ENCODE peak calls at places on chromosomes 6 and 20, in seven cellular contexts. A is fibroblast of lung; D is nephron progenitor cell; T is spleen; I is type B pancreatic cell; W is GM20000; F is CD4-positive, alpha-beta T cell. J is an unnamed sample.

GRCh38 chr6:44037847-44038542 is 89.3 kb downstream of the MRPL14 start:
- DNase-seq in A (no peak), D (no peak), T (peak; percentile 62), I (no peak), W (no peak), F (no peak), J (no peak)

GRCh38 chr6:2476376-2476775 is 231.0 kb upstream of the GMDS start:
- DNase-seq in A (peak; percentile 15), D (no peak), T (no peak), I (no peak), W (no peak), F (no peak), J (peak; percentile 59)

GRCh38 chr6:41728073-41728936 is 7.1 kb downstream of the TFEB start:
- DNase-seq in A (no peak), D (no peak), T (peak; percentile 89), I (no peak), W (no peak), F (no peak), J (no peak)

GRCh38 chr20:25309395-25310267 is 61.7 kb downstream of the PYGB start:
- DNase-seq in A (peak; percentile 79), D (no peak), T (peak; percentile 78), I (no peak), W (no peak), F (no peak), J (peak; percentile 50)

GRCh38 chr6:14360565-14360964 is 243.0 kb downstream of the CD83 start:
- DNase-seq in A (peak; percentile 34), D (no peak), T (no peak), I (no peak), W (no peak), F (no peak), J (no peak)

GRCh38 chr6:123519191-123519510 is 117.6 kb downstream of the TRDN start:
- DNase-seq in A (no peak), D (no peak), T (no peak), I (no peak), W (no peak), F (no peak), J (no peak)

GRCh38 chr6:110509617-110510231 is 33.3 kb upstream of the SLC22A16 start:
- DNase-seq in A (peak; percentile 94), D (no peak), T (no peak), I (no peak), W (no peak), F (no peak), J (peak; percentile 59)

GRCh38 chr20:45038747-45039469 is 62.0 kb downstream of the KCNS1 start:
- DNase-seq in A (no peak), D (no peak), T (no peak), I (no peak), W (no peak), F (no peak), J (no peak)

GRCh38 chr6:44035621-44036020 is 91.6 kb downstream of the MRPL14 start:
- DNase-seq in A (no peak), D (no peak), T (no peak), I (no peak), W (no peak), F (no peak), J (no peak)

GRCh38 chr6:5899216-5900045 is 107.3 kb downstream of the NRN1 start:
- DNase-seq in A (no peak), D (no peak), T (no peak), I (no peak), W (no peak), F (no peak), J (no peak)

GRCh38 chr6:166308769-166309589 is 787 bp upstream of the PRR18 start:
- DNase-seq in A (no peak), D (no peak), T (no peak), I (no peak), W (no peak), F (no peak), J (no peak)

GRCh38 chr20:12966468-12967085 is 42.2 kb upstream of the SPTLC3 start:
- DNase-seq in A (peak; percentile 42), D (no peak), T (no peak), I (no peak), W (no peak), F (no peak), J (peak; percentile 23)

GRCh38 chr20:62704341-62704948 is 4.2 kb upstream of the NTSR1 start:
- DNase-seq in A (peak; percentile 92), D (no peak), T (peak; percentile 83), I (no peak), W (no peak), F (no peak), J (peak; percentile 99)

GRCh38 chr20:32454164-32455145 is 96.3 kb downstream of the ASXL1 start:
- DNase-seq in A (no peak), D (no peak), T (peak; percentile 69), I (no peak), W (no peak), F (no peak), J (no peak)
- TF ChIP-seq CTCF in A (no peak), D (no peak), T (no peak), I (no peak), W (no peak), F (no peak), J (no peak)

GRCh38 chr6:132544826-132545225 is 6.7 kb downstream of the TAAR9 start:
- DNase-seq in A (no peak), D (no peak), T (no peak), I (no peak), W (no peak), F (no peak), J (no peak)

GRCh38 chr6:132551214-132551613 is 1.3 kb upstream of the TAAR8 start:
- DNase-seq in A (no peak), D (no peak), T (no peak), I (no peak), W (no peak), F (no peak), J (no peak)

GRCh38 chr6:132552372-132552771 is at the start of gene TAAR8:
- DNase-seq in A (no peak), D (no peak), T (no peak), I (no peak), W (no peak), F (no peak), J (no peak)

DNA sequence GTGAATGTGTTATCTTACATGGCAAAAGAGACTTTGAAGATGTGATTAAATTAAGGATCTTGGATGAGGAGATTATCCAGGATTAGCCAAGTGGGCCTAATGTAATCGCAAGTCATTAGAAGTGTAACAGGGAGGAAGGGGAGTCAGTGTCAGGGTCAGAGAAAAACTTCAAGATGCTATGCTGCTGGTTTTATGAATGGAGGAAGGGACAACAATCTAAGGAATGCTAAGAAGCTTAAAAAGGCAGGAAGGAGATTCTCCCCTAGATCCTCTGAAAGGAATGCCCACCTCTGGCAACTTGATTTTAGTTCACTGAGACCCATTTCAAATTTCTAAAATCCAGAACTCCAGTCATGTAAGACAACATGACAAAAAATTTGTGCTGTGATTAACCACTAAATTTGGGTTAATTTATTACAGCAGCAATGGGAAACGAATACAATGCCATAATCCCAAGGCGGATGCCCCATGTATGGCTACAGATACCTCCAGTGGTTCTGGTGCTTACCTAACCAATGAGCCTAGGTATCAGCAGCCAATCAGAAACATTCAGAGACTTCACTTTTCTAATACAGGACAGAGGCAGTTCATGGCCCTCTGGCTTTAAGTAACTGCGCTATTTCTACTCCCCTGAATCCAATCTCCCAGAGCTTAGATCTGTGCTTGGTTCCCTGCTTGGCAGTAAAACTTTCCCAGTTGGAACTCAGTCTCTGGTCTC is 3.6 kb upstream of the TAAR8 start:
- DNase-seq in A (no peak), D (no peak), T (no peak), I (no peak), W (no peak), F (no peak), J (no peak)
- TF ChIP-seq CTCF in A (no peak), D (no peak), T (no peak), I (no peak), W (no peak), F (no peak), J (no peak)

GRCh38 chr6:21592953-21593352 is 598 bp upstream of the SOX4 start:
- DNase-seq in A (no peak), D (no peak), T (no peak), I (no peak), W (no peak), F (no peak), J (no peak)

GRCh38 chr6:21588812-21589811 is 4.4 kb upstream of the SOX4 start:
- DNase-seq in A (peak; percentile 92), D (peak; percentile 93), T (peak; percentile 97), I (peak; percentile 95), W (peak; percentile 79), F (peak; percentile 68), J (peak; percentile 67)

GRCh38 chr6:21587925-21588811 is 5.4 kb upstream of the SOX4 start:
- DNase-seq in A (peak; percentile 70), D (peak; percentile 72), T (peak; percentile 88), I (peak; percentile 78), W (peak; percentile 59), F (peak; percentile 14), J (peak; percentile 14)

GRCh38 chr6:21587182-21587924 is 6.2 kb upstream of the SOX4 start:
- DNase-seq in A (peak; percentile 71), D (peak; percentile 66), T (peak; percentile 85), I (peak; percentile 77), W (peak; percentile 45), F (no peak), J (peak; percentile 31)

DNA sequence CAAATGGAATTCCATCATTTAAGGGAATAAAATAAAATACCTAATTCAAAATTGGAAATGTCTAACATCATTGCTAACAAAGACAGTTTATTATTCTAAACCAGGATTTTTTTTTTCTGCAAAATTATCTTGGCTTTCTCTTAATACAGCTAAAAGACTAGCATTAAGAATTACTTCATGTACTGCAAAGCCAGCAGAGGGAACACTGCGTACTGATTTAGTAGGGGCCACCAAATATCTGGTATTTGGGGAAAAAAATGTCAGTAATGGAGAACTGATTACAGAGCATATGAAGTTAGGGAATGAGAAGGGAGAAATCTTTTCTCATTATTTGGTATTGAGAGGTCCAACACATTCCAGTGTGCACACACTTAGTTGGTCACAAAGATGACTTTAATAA is 3.2 kb upstream of the SOX4 start:
- DNase-seq in A (no peak), D (no peak), T (no peak), I (no peak), W (no peak), F (no peak), J (no peak)
- TF ChIP-seq CTCF in A (peak; percentile 28), D (no peak), T (no peak), I (peak; percentile 28), W (no peak), F (no peak), J (no peak)

DNA sequence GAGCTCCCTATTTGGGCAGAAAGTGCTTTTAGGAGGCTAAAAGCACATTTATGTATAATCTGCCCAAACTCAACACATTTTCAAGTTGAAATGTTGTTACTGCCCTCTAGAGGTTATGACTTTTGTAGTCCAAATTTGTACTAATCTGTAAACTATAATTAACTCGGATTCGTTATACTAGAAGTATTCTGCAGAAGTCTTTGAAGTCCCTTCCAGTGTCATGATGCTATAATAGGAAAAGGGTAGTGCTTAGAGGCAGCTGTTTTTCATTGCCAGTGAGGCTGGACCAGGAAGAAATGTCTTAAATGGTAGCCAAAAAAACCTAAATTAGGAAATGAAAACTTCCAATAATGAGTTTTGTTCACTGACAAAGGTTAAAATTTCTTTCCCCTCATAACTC is 44.8 kb upstream of the EMILIN3 start:
- DNase-seq in A (peak; percentile 21), D (no peak), T (no peak), I (no peak), W (no peak), F (no peak), J (peak; percentile 37)
- TF ChIP-seq CTCF in A (peak; percentile 46), D (no peak), T (no peak), I (peak; percentile 62), W (no peak), F (peak; percentile 50), J (no peak)